ENCODE peak calls at places on chromosomes 1 and 21, in nine cellular contexts. One of them, this sample, is unnamed.
A peak's percentile ranks its signal among the peaks of the same experiment; 100 is the strongest.

GRCh38 chr1:15958788-15959187 is 17.1 kb downstream of the ZBTB17 start:
- DNase-seq in tibial nerve: peak; percentile 9
- DNase-seq in stomach: no peak
- DNase-seq in ovary: no peak
- DNase-seq in GM12878: no peak
- DNase-seq in sigmoid colon: no peak
- DNase-seq in K562: no peak
- DNase-seq in A549: no peak
- DNase-seq in transverse colon: no peak
- DNase-seq in this sample: no peak

GRCh38 chr1:190634134-190634533 is 156.5 kb upstream of the BRINP3 start:
- DNase-seq in ovary: no peak
- DNase-seq in K562: no peak
- DNase-seq in GM12878: no peak
- DNase-seq in transverse colon: no peak
- DNase-seq in stomach: no peak
- DNase-seq in tibial nerve: no peak
- DNase-seq in sigmoid colon: no peak
- DNase-seq in A549: no peak
- DNase-seq in this sample: no peak

GRCh38 chr1:169326644-169327316 is 40.8 kb downstream of the NME7 start:
- DNase-seq in A549: peak; percentile 23
- DNase-seq in sigmoid colon: no peak
- DNase-seq in transverse colon: no peak
- DNase-seq in tibial nerve: no peak
- DNase-seq in K562: peak; percentile 31
- DNase-seq in GM12878: peak; percentile 28
- DNase-seq in ovary: no peak
- DNase-seq in stomach: no peak
- DNase-seq in this sample: no peak

GRCh38 chr21:14956826-14957225 is 108.0 kb downstream of the NRIP1 start:
- DNase-seq in sigmoid colon: no peak
- DNase-seq in ovary: no peak
- DNase-seq in K562: no peak
- DNase-seq in transverse colon: no peak
- DNase-seq in A549: no peak
- DNase-seq in tibial nerve: no peak
- DNase-seq in stomach: no peak
- DNase-seq in GM12878: no peak
- DNase-seq in this sample: no peak

GRCh38 chr1:224565186-224565585 is 50.9 kb upstream of the CNIH3 start:
- DNase-seq in ovary: no peak
- DNase-seq in stomach: no peak
- DNase-seq in GM12878: no peak
- DNase-seq in transverse colon: no peak
- DNase-seq in sigmoid colon: no peak
- DNase-seq in K562: no peak
- DNase-seq in tibial nerve: no peak
- DNase-seq in A549: peak; percentile 74
- DNase-seq in this sample: peak; percentile 77

GRCh38 chr21:28761709-28762356 is 230.8 kb downstream of the LTN1 start:
- DNase-seq in stomach: no peak
- DNase-seq in tibial nerve: no peak
- DNase-seq in sigmoid colon: no peak
- DNase-seq in A549: no peak
- DNase-seq in transverse colon: no peak
- DNase-seq in ovary: no peak
- DNase-seq in K562: no peak
- DNase-seq in GM12878: no peak
- DNase-seq in this sample: no peak

GRCh38 chr1:51216631-51217030 is 19.4 kb upstream of the RNF11 start:
- DNase-seq in tibial nerve: no peak
- DNase-seq in GM12878: no peak
- DNase-seq in sigmoid colon: no peak
- DNase-seq in ovary: no peak
- DNase-seq in A549: no peak
- DNase-seq in K562: no peak
- DNase-seq in stomach: no peak
- DNase-seq in transverse colon: no peak
- DNase-seq in this sample: no peak

GRCh38 chr1:10374442-10374860 is 24.4 kb upstream of the PGD start:
- DNase-seq in sigmoid colon: no peak
- DNase-seq in stomach: no peak
- DNase-seq in tibial nerve: no peak
- DNase-seq in transverse colon: no peak
- DNase-seq in A549: no peak
- DNase-seq in K562: no peak
- DNase-seq in GM12878: no peak
- DNase-seq in ovary: no peak
- DNase-seq in this sample: no peak

GRCh38 chr1:165152727-165153126 is 203.8 kb downstream of the LMX1A start:
- DNase-seq in tibial nerve: no peak
- DNase-seq in A549: peak; percentile 11
- DNase-seq in K562: no peak
- DNase-seq in transverse colon: no peak
- DNase-seq in GM12878: no peak
- DNase-seq in sigmoid colon: no peak
- DNase-seq in ovary: no peak
- DNase-seq in stomach: no peak
- DNase-seq in this sample: no peak

GRCh38 chr1:46418976-46419375 is 24.9 kb downstream of the FAAH start:
- DNase-seq in A549: no peak
- DNase-seq in transverse colon: no peak
- DNase-seq in sigmoid colon: no peak
- DNase-seq in stomach: no peak
- DNase-seq in tibial nerve: no peak
- DNase-seq in GM12878: no peak
- DNase-seq in ovary: no peak
- DNase-seq in K562: no peak
- DNase-seq in this sample: no peak

GRCh38 chr1:221778535-221779142 is 36.8 kb upstream of the DUSP10 start:
- DNase-seq in tibial nerve: no peak
- DNase-seq in stomach: no peak
- DNase-seq in GM12878: peak; percentile 82
- DNase-seq in A549: no peak
- DNase-seq in K562: no peak
- DNase-seq in ovary: no peak
- DNase-seq in transverse colon: peak; percentile 33
- DNase-seq in sigmoid colon: no peak
- DNase-seq in this sample: no peak

GRCh38 chr1:41639332-41639936 is 155.0 kb upstream of the EDN2 start:
- DNase-seq in GM12878: no peak
- DNase-seq in A549: no peak
- DNase-seq in ovary: no peak
- DNase-seq in transverse colon: no peak
- DNase-seq in tibial nerve: no peak
- DNase-seq in sigmoid colon: no peak
- DNase-seq in K562: no peak
- DNase-seq in stomach: no peak
- DNase-seq in this sample: no peak

GRCh38 chr1:42931911-42932422 is 26.7 kb downstream of the SLC2A1 start:
- DNase-seq in tibial nerve: no peak
- DNase-seq in sigmoid colon: peak; percentile 70
- DNase-seq in K562: peak; percentile 63
- DNase-seq in transverse colon: peak; percentile 91
- DNase-seq in GM12878: peak; percentile 88
- DNase-seq in A549: peak; percentile 42
- DNase-seq in stomach: peak; percentile 83
- DNase-seq in ovary: no peak
- DNase-seq in this sample: no peak

GRCh38 chr1:59569198-59569597 is 245.6 kb upstream of the HOOK1 start:
- DNase-seq in GM12878: no peak
- DNase-seq in A549: no peak
- DNase-seq in tibial nerve: no peak
- DNase-seq in stomach: no peak
- DNase-seq in sigmoid colon: no peak
- DNase-seq in ovary: no peak
- DNase-seq in K562: no peak
- DNase-seq in transverse colon: no peak
- DNase-seq in this sample: no peak

GRCh38 chr1:59577774-59578173 is 237.0 kb upstream of the HOOK1 start:
- DNase-seq in tibial nerve: no peak
- DNase-seq in K562: no peak
- DNase-seq in transverse colon: no peak
- DNase-seq in ovary: no peak
- DNase-seq in sigmoid colon: no peak
- DNase-seq in stomach: no peak
- DNase-seq in A549: no peak
- DNase-seq in GM12878: no peak
- DNase-seq in this sample: no peak

GRCh38 chr1:59570524-59570923 is 244.2 kb upstream of the HOOK1 start:
- DNase-seq in ovary: no peak
- DNase-seq in tibial nerve: no peak
- DNase-seq in stomach: no peak
- DNase-seq in GM12878: no peak
- DNase-seq in A549: no peak
- DNase-seq in K562: no peak
- DNase-seq in sigmoid colon: no peak
- DNase-seq in transverse colon: peak; percentile 42
- DNase-seq in this sample: no peak

GRCh38 chr1:59579222-59579621 is 235.5 kb upstream of the HOOK1 start:
- DNase-seq in ovary: no peak
- DNase-seq in sigmoid colon: no peak
- DNase-seq in A549: no peak
- DNase-seq in GM12878: no peak
- DNase-seq in transverse colon: no peak
- DNase-seq in tibial nerve: no peak
- DNase-seq in K562: no peak
- DNase-seq in stomach: no peak
- DNase-seq in this sample: no peak

GRCh38 chr1:59574085-59574484 is 240.7 kb upstream of the HOOK1 start:
- DNase-seq in GM12878: no peak
- DNase-seq in ovary: no peak
- DNase-seq in tibial nerve: no peak
- DNase-seq in stomach: no peak
- DNase-seq in A549: no peak
- DNase-seq in sigmoid colon: no peak
- DNase-seq in K562: no peak
- DNase-seq in transverse colon: no peak
- DNase-seq in this sample: no peak
- TF ChIP-seq EP300 in GM12878: no peak
- TF ChIP-seq EP300 in ovary: no peak
- TF ChIP-seq EP300 in tibial nerve: no peak
- TF ChIP-seq EP300 in stomach: no peak
- TF ChIP-seq EP300 in A549: no peak
- TF ChIP-seq EP300 in sigmoid colon: no peak
- TF ChIP-seq EP300 in K562: no peak
- TF ChIP-seq EP300 in transverse colon: no peak
- TF ChIP-seq EP300 in this sample: no peak

GRCh38 chr1:1345860-1346500 is 3.2 kb downstream of the DVL1 start:
- DNase-seq in transverse colon: no peak
- DNase-seq in stomach: no peak
- DNase-seq in ovary: no peak
- DNase-seq in K562: no peak
- DNase-seq in tibial nerve: no peak
- DNase-seq in sigmoid colon: no peak
- DNase-seq in GM12878: no peak
- DNase-seq in A549: no peak
- DNase-seq in this sample: no peak
- TF ChIP-seq EP300 in transverse colon: no peak
- TF ChIP-seq EP300 in stomach: no peak
- TF ChIP-seq EP300 in ovary: no peak
- TF ChIP-seq EP300 in K562: no peak
- TF ChIP-seq EP300 in tibial nerve: no peak
- TF ChIP-seq EP300 in sigmoid colon: no peak
- TF ChIP-seq EP300 in GM12878: no peak
- TF ChIP-seq EP300 in A549: no peak
- TF ChIP-seq EP300 in this sample: no peak

GRCh38 chr1:30919025-30919881 is 10.7 kb upstream of the SDC3 start:
- DNase-seq in transverse colon: no peak
- DNase-seq in A549: no peak
- DNase-seq in ovary: no peak
- DNase-seq in sigmoid colon: no peak
- DNase-seq in stomach: no peak
- DNase-seq in GM12878: no peak
- DNase-seq in K562: peak; percentile 73
- DNase-seq in tibial nerve: no peak
- DNase-seq in this sample: no peak
- TF ChIP-seq EP300 in transverse colon: no peak
- TF ChIP-seq EP300 in A549: no peak
- TF ChIP-seq EP300 in ovary: no peak
- TF ChIP-seq EP300 in sigmoid colon: no peak
- TF ChIP-seq EP300 in stomach: no peak
- TF ChIP-seq EP300 in GM12878: no peak
- TF ChIP-seq EP300 in K562: peak; percentile 73
- TF ChIP-seq EP300 in tibial nerve: peak; percentile 33
- TF ChIP-seq EP300 in this sample: no peak

DNA sequence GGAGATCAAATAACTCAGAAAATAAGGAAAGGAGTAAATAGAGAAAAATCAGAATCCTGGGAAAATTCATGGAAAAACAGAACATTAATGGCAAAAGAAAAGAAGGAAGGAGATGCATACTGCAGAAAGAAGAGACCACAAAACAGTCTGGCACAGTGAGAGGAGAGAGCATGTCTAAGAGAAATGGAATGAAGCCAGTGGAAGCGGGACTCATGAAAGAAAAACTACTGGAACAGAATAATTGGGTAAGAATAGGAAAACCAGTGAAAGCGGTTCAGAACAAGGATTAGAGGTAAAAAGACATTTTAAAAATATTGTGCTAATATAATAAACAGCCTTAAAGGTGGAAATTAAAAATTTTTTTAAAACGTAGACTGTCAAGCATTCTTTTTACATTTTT is 93.6 kb upstream of the GREM2 start:
- DNase-seq in A549: no peak
- DNase-seq in tibial nerve: no peak
- DNase-seq in GM12878: no peak
- DNase-seq in stomach: no peak
- DNase-seq in ovary: no peak
- DNase-seq in transverse colon: no peak
- DNase-seq in sigmoid colon: no peak
- DNase-seq in K562: no peak
- DNase-seq in this sample: no peak
- TF ChIP-seq EP300 in A549: no peak
- TF ChIP-seq EP300 in tibial nerve: no peak
- TF ChIP-seq EP300 in GM12878: no peak
- TF ChIP-seq EP300 in stomach: no peak
- TF ChIP-seq EP300 in ovary: no peak
- TF ChIP-seq EP300 in transverse colon: no peak
- TF ChIP-seq EP300 in sigmoid colon: no peak
- TF ChIP-seq EP300 in K562: no peak
- TF ChIP-seq EP300 in this sample: no peak

This sample was measured in esophagus muscularis mucosa.